ENCODE peak calls at places on chromosomes 16 and 17, in five cellular contexts. Y, T, O, X and U are unnamed samples.

GRCh38 chr16:9136596-9136995 is 45.2 kb downstream of the HAPSTR1 start:
- DNase-seq in Y (no peak), T (no peak), O (no peak), X (no peak), U (no peak)

GRCh38 chr17:80513892-80514291 is 30.7 kb upstream of the RPTOR start:
- DNase-seq in Y (no peak), T (no peak), O (no peak), X (no peak), U (no peak)

GRCh38 chr17:74851612-74852236 is 8.0 kb downstream of the GRIN2C start:
- DNase-seq in Y (no peak), T (no peak), O (no peak), X (no peak), U (no peak)

GRCh38 chr17:3796110-3796821 is 4.7 kb downstream of the ITGAE start:
- DNase-seq in Y (no peak), T (peak; percentile 90), O (no peak), X (no peak), U (no peak)

GRCh38 chr17:49565948-49566491 is 9.7 kb upstream of the NXPH3 start:
- DNase-seq in Y (no peak), T (no peak), O (no peak), X (no peak), U (no peak)

GRCh38 chr17:69147460-69147859 is 5.8 kb upstream of the ABCA6 start:
- DNase-seq in Y (no peak), T (no peak), O (no peak), X (no peak), U (no peak)

GRCh38 chr16:85681255-85681654 is 7.5 kb downstream of the GINS2 start:
- DNase-seq in Y (no peak), T (no peak), O (no peak), X (no peak), U (no peak)

GRCh38 chr16:6929868-6930267 is 402.8 kb upstream of the RBFOX1 start:
- DNase-seq in Y (no peak), T (no peak), O (no peak), X (no peak), U (no peak)

GRCh38 chr16:28087675-28088285 is 24.3 kb upstream of the GSG1L start:
- DNase-seq in Y (no peak), T (no peak), O (no peak), X (peak; percentile 22), U (no peak)

GRCh38 chr17:50381920-50382319 is 8.9 kb downstream of the EME1 start:
- DNase-seq in Y (no peak), T (no peak), O (no peak), X (no peak), U (no peak)

GRCh38 chr17:55584055-55584685 is 72.9 kb upstream of the SMIM36 start:
- DNase-seq in Y (no peak), T (no peak), O (no peak), X (no peak), U (no peak)

GRCh38 chr16:86019446-86020047 is 120.6 kb downstream of the IRF8 start:
- DNase-seq in Y (no peak), T (no peak), O (peak; percentile 50), X (no peak), U (peak; percentile 88)

GRCh38 chr17:68539536-68540469 is 27.6 kb downstream of the PRKAR1A start:
- DNase-seq in Y (no peak), T (no peak), O (no peak), X (peak; percentile 24), U (no peak)

GRCh38 chr17:34357398-34357797 is 1.1 kb downstream of the CCL13 start:
- DNase-seq in Y (no peak), T (no peak), O (no peak), X (no peak), U (no peak)

GRCh38 chr17:37848690-37849616 is 75.3 kb upstream of the TBC1D3K start:
- DNase-seq in Y (peak; percentile 89), T (peak; percentile 79), O (peak; percentile 27), X (no peak), U (no peak)

GRCh38 chr16:54939537-54940278 is 9.0 kb downstream of the IRX5 start:
- DNase-seq in Y (no peak), T (no peak), O (peak; percentile 50), X (no peak), U (peak; percentile 71)

GRCh38 chr17:8117367-8117979 is 841 bp downstream of the ALOXE3 start:
- DNase-seq in Y (no peak), T (no peak), O (no peak), X (no peak), U (no peak)

GRCh38 chr17:14078027-14078426 is 8.7 kb downstream of the COX10 start:
- DNase-seq in Y (no peak), T (no peak), O (no peak), X (no peak), U (no peak)

GRCh38 chr17:82671071-82671470 is 22.8 kb upstream of the WDR45B start:
- DNase-seq in Y (no peak), T (no peak), O (no peak), X (no peak), U (no peak)

GRCh38 chr16:48164907-48165715 is 9.3 kb upstream of the ABCC12 start:
- DNase-seq in Y (peak; percentile 59), T (no peak), O (peak; percentile 82), X (peak; percentile 82), U (peak; percentile 89)

GRCh38 chr16:5537347-5537746 is 439.8 kb upstream of the EEF2KMT start:
- DNase-seq in Y (no peak), T (no peak), O (no peak), X (no peak), U (no peak)

GRCh38 chr16:13767215-13767614 is 152.7 kb upstream of the ERCC4 start:
- DNase-seq in Y (no peak), T (no peak), O (no peak), X (no peak), U (no peak)

GRCh38 chr17:40014375-40014980 is 762 bp upstream of the CSF3 start:
- DNase-seq in Y (no peak), T (no peak), O (no peak), X (peak; percentile 40), U (no peak)

GRCh38 chr16:89048871-89049422 is 44.7 kb upstream of the ACSF3 start:
- DNase-seq in Y (no peak), T (no peak), O (no peak), X (no peak), U (no peak)

GRCh38 chr16:16867994-16868393 is 489.1 kb downstream of the NPIPA7 start:
- DNase-seq in Y (no peak), T (no peak), O (no peak), X (no peak), U (peak; percentile 51)

GRCh38 chr17:39306028-39306427 is 80.3 kb upstream of the STAC2 start:
- DNase-seq in Y (no peak), T (no peak), O (no peak), X (no peak), U (no peak)

GRCh38 chr17:44918006-44918405 is 2.7 kb upstream of the GFAP start:
- DNase-seq in Y (no peak), T (no peak), O (no peak), X (no peak), U (no peak)

GRCh38 chr16:85563515-85564276 is 49.4 kb upstream of the GSE1 start:
- DNase-seq in Y (no peak), T (no peak), O (peak; percentile 69), X (peak; percentile 78), U (peak; percentile 49)

GRCh38 chr16:77896357-77896972 is 108.1 kb downstream of the VAT1L start:
- DNase-seq in Y (no peak), T (no peak), O (no peak), X (no peak), U (no peak)

GRCh38 chr16:25033852-25034251 is 18.7 kb upstream of the ARHGAP17 start:
- DNase-seq in Y (no peak), T (no peak), O (no peak), X (no peak), U (no peak)
- TF ChIP-seq SP1 in Y (no peak), T (no peak), O (no peak), X (no peak), U (no peak)

GRCh38 chr17:19726615-19727376 is 10.4 kb upstream of the SLC47A2 start:
- DNase-seq in Y (no peak), T (no peak), O (no peak), X (no peak), U (no peak)

GRCh38 chr17:19725486-19725885 is 9.1 kb upstream of the SLC47A2 start:
- DNase-seq in Y (no peak), T (no peak), O (no peak), X (no peak), U (no peak)

GRCh38 chr17:19728114-19728495 is 11.7 kb upstream of the SLC47A2 start:
- DNase-seq in Y (no peak), T (no peak), O (no peak), X (peak; percentile 44), U (no peak)

GRCh38 chr17:19729900-19730299 is 13.5 kb upstream of the SLC47A2 start:
- DNase-seq in Y (no peak), T (no peak), O (no peak), X (no peak), U (no peak)

DNA sequence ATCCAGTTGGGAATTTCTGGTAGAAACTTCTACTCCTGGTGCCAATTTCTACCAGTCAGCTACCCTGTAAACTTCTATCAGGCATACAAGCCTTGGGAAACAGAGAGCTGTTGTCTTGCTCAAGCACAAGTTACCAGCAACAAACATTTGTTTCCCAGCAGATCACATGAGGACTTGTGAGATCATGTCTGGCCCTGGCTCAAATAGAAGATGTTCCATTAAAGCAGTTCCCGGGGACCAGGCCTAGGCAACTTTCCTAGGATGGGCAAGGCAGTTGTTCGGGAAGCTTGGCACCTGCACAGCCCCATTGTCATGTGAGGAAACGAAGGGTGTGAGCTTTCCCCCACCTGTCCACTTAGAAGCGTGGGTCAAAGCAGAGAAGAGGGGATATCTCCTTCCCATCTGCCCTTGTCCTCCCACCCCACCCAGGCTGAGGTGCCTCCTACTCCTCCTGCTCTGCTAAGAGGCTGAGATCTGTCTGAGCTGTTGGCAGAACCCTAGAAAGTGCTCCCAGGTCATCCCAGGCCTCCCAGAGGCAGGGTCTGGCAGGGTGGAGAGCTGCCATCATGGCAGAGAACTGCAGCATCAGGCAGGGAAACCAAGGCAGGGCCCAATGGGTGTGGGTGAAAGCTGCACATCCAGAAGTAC is 11.2 kb upstream of the SLC47A2 start:
- DNase-seq in Y (no peak), T (no peak), O (no peak), X (no peak), U (no peak)
- TF ChIP-seq POLR2AphosphoS5 in Y (no peak), T (no peak), O (no peak), X (no peak), U (no peak)

DNA sequence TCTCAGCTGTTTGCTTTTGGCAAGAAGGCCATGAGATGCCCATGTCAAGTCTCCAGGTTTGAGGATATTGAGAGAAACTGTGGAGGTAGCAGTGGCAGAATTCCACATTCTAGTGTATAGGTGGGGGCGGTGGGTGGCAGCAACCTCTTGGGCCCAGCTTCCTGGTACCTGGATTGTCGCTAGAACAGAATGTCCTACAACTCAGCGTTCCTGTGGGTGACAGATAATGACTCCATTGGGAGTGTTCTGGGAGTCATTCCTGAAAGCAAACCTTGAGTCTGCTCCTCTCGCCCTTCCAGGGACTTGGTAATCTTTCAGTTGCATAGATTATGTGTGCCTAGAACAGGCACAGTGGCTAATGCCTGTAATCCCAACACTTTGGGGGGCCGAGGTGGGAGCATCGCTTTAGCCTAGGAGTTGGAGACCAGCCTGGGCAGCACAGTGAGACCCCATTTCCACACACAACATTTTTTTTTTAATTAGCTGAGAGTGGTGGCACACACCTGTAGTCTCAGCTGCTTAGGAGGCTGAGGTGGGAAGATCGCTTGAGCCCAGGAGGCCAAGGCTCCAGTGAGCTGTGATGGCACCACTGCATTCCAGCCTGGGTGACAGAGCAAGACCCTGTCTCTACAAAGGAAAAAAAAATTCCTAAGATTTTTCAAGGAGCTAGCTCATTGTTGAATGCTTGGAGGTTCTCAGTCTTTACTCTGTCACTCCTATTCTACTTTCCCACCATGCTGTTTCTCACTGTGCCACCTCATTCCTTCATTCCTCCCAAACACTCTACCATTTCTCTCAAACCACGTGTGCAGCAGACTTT is 37.9 kb upstream of the METTL16 start:
- DNase-seq in Y (no peak), T (no peak), O (no peak), X (no peak), U (no peak)
- TF ChIP-seq SP1 in Y (no peak), T (no peak), O (no peak), X (no peak), U (no peak)

GRCh38 chr17:67349420-67349819 is 17.0 kb downstream of the PSMD12 start:
- DNase-seq in Y (no peak), T (no peak), O (no peak), X (no peak), U (no peak)
- TF ChIP-seq POLR2AphosphoS5 in Y (no peak), T (no peak), O (no peak), X (no peak), U (no peak)